ENCODE peak calls at places on chromosomes 11 and 22, in nine cellular contexts. H is left ventricle myocardium inferior; C is mesenchymal stem cell; Y is small intestine; L is naive thymus-derived CD4-positive, alpha-beta T cell; U is heart right ventricle; V is CD8-positive, alpha-beta memory T cell; G is psoas muscle; A is prostate gland. X is an unnamed sample. For H3K36me3, the result is how much of the 10 kb centered on the place peaks cover.

GRCh38 chr11:106391771-106392412 is 314.4 kb downstream of the AASDHPPT start:
- DNase-seq in U (no peak), A (no peak), Y (no peak), C (peak), L (no peak), H (no peak), G (no peak), V (no peak), X (no peak)

GRCh38 chr11:110470716-110471115 is 41.0 kb downstream of the FDX1 start:
- DNase-seq in Y (no peak), G (no peak), L (no peak), V (no peak), A (no peak), C (no peak), H (no peak), U (no peak), X (no peak)

GRCh38 chr11:123308077-123308476 is 113.0 kb upstream of the CLMP start:
- DNase-seq in L (no peak), A (no peak), G (no peak), H (no peak), V (no peak), Y (peak), U (peak), C (peak), X (peak)

GRCh38 chr11:1563697-1564534 is 8.2 kb downstream of the DUSP8 start:
- DNase-seq in C (no peak), G (peak), H (no peak), Y (no peak), V (peak), A (no peak), L (no peak), U (no peak), X (no peak)

GRCh38 chr11:102007567-102008437 is 39.4 kb upstream of the CFAP300 start:
- DNase-seq in L (peak), U (no peak), A (peak), V (peak), H (no peak), C (peak), G (no peak), Y (peak), X (peak)

GRCh38 chr11:88313441-88313840 is 24.1 kb downstream of the CTSC start:
- DNase-seq in U (no peak), V (no peak), L (no peak), A (no peak), G (no peak), Y (no peak), H (no peak), C (no peak), X (no peak)

GRCh38 chr22:31631381-31631780 is 30.6 kb downstream of the PISD start:
- DNase-seq in U (no peak), V (no peak), H (no peak), A (no peak), G (no peak), L (no peak), Y (no peak), C (no peak), X (no peak)

GRCh38 chr11:41784513-41785335 is 325.3 kb upstream of the LRRC4C start:
- DNase-seq in H (no peak), V (no peak), Y (peak), A (no peak), G (no peak), C (peak), L (no peak), U (no peak), X (no peak)

GRCh38 chr11:17864478-17864941 is 129.9 kb downstream of the KCNC1 start:
- DNase-seq in H (no peak), V (no peak), Y (peak), U (no peak), A (no peak), L (no peak), G (no peak), C (no peak), X (no peak)

GRCh38 chr22:45034156-45034555 is 24.4 kb upstream of the PHF21B start:
- DNase-seq in C (no peak), H (no peak), V (no peak), Y (no peak), G (no peak), U (no peak), A (no peak), L (no peak), X (no peak)

GRCh38 chr11:2272241-2272945 is 2.0 kb upstream of the ASCL2 start:
- DNase-seq in H (no peak), A (no peak), G (peak), C (no peak), L (no peak), V (no peak), U (peak), Y (no peak), X (no peak)

GRCh38 chr22:33891992-33892391 is 28.3 kb downstream of the LARGE1 start:
- DNase-seq in G (no peak), A (no peak), V (no peak), H (no peak), L (no peak), U (no peak), Y (no peak), C (no peak), X (no peak)

GRCh38 chr22:33887173-33887572 is 33.1 kb downstream of the LARGE1 start:
- DNase-seq in Y (no peak), G (no peak), U (no peak), L (no peak), V (no peak), H (no peak), C (no peak), A (no peak), X (no peak)

GRCh38 chr22:33888821-33889220 is 31.5 kb downstream of the LARGE1 start:
- DNase-seq in H (no peak), G (no peak), U (no peak), V (no peak), A (no peak), Y (no peak), L (no peak), C (no peak), X (no peak)

GRCh38 chr22:33891455-33891854 is 28.8 kb downstream of the LARGE1 start:
- DNase-seq in C (no peak), Y (no peak), L (no peak), A (peak), H (no peak), V (no peak), U (no peak), G (no peak), X (no peak)

DNA sequence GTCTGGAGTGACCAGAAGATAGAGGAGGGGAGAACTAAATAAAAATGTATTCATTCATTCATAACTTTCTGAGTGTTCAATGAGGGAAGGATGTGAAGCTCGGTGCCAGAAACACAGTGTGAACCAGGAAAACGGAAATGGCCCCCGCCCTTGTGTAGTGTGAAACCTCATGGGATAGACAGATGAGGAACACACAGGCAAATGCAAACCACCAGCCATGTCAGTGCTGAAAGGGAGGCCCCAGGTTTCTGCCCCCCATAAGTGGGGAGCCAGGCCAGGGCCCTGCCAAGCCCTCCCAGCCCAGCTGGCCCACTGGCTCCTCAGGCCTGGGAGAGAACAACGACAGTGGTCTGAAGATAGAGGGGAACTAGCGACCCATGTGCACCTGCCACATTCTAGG is 30.5 kb downstream of the LARGE1 start:
- DNase-seq in G (no peak), C (no peak), A (no peak), U (peak), H (no peak), Y (no peak), V (no peak), L (no peak), X (no peak)
- H3K36me3 ChIP-seq in G (under half), C (under half), A (under half), U (under half), H (under half), Y (under half), V (under half), L (under half), X (under half)

GRCh38 chr22:25881353-25881752 is 139.4 kb downstream of the MYO18B start:
- DNase-seq in G (no peak), L (no peak), V (no peak), C (no peak), H (no peak), Y (no peak), A (no peak), U (no peak), X (no peak)
- H3K4me3 ChIP-seq in G (no peak), L (no peak), V (no peak), C (no peak), H (no peak), Y (no peak), A (no peak), U (no peak), X (no peak)

GRCh38 chr11:66493124-66493523 is 12.9 kb downstream of the DPP3 start:
- DNase-seq in G (peak), V (no peak), U (no peak), L (no peak), C (no peak), H (no peak), A (no peak), Y (peak), X (no peak)

GRCh38 chr11:66491315-66491935 is 11.2 kb downstream of the DPP3 start:
- DNase-seq in V (no peak), G (no peak), L (no peak), A (no peak), Y (no peak), C (no peak), H (no peak), U (no peak), X (peak)

GRCh38 chr11:66488957-66489356 is 8.7 kb downstream of the DPP3 start:
- DNase-seq in Y (no peak), U (no peak), H (no peak), L (no peak), V (no peak), A (no peak), C (no peak), G (peak), X (no peak)

GRCh38 chr11:66492161-66492865 is 12.1 kb downstream of the DPP3 start:
- DNase-seq in U (no peak), H (no peak), L (no peak), G (peak), C (no peak), A (no peak), V (no peak), Y (no peak), X (no peak)

GRCh38 chr11:66489636-66490035 is 9.4 kb downstream of the DPP3 start:
- DNase-seq in V (no peak), L (no peak), A (no peak), H (no peak), Y (no peak), U (no peak), G (peak), C (no peak), X (no peak)
- H3K36me3 ChIP-seq in V (under half), L (half or more), A (under half), H (under half), Y (under half), U (under half), G (under half), C (half or more), X (under half)

DNA sequence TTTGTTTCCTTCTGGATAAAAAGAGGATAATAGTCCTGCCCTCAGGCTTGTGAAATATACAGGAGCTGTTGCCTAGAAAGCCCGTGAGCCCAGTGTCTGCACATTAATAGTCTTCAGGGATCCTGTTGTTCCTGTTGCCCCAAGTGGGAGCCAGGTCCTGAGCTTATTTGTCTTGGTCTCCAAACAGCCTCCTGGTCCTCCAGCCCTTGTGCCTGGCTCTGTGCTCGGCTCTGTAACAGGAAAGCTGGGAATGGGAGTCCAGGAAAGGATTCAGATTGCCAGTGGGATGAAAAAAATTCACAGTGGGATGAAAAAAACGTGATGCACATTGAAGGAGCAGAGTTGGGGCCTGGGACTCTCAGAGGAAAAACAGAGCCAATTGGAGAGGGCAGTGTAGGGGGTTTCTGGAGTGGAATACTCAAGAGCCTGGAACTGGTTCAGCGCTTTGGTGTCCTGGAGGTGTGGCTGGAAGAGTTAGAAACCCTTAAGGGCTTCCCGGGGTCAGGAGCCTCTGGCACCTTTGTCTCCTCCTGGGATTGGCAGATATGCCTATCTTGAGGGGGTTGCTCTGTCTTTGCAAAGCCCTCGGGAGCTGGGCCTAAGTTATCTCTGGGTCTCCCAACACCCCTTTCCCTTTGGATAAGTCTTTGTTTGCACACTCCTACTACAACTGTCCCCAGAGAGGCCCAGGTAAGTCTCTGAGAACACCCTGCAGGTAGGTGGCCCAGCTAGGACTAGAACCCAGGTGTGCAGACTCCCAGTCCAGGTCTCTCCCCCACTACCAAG is 2.3 kb upstream of the INPPL1 start:
- DNase-seq in Y (no peak), C (no peak), U (no peak), H (no peak), G (no peak), V (no peak), A (no peak), L (no peak), X (peak)
- H3K4me3 ChIP-seq in Y (peak), C (peak), U (peak), H (peak), G (peak), V (peak), A (peak), L (peak), X (peak)

GRCh38 chr11:57310091-57310490 is 14.7 kb downstream of the TNKS1BP1 start:
- DNase-seq in H (no peak), Y (no peak), A (no peak), L (no peak), C (no peak), V (no peak), G (peak), U (no peak), X (no peak)
- H3K36me3 ChIP-seq in H (half or more), Y (under half), A (under half), L (under half), C (half or more), V (under half), G (under half), U (under half), X (under half)

GRCh38 chr11:93850585-93851018 is at the start of gene VSTM5:
- DNase-seq in U (no peak), C (no peak), A (no peak), G (no peak), V (no peak), H (no peak), L (no peak), Y (peak), X (no peak)
- H3K4me3 ChIP-seq in U (peak), C (peak), A (peak), G (peak), V (no peak), H (peak), L (no peak), Y (peak), X (peak)

X was measured in cardiac muscle cell.